ENCODE peak calls at places on chromosomes 11 and 22, in seven cellular contexts. B is tibial nerve, W is A549, J is SK-N-SH, R is ovary, U is stomach, H is sigmoid colon. Z is an unnamed sample.
A peak's percentile ranks its signal among the peaks of the same experiment; 100 is the strongest.

GRCh38 chr11:111574373-111575230 is 27.6 kb upstream of the SIK2 start:
- DNase-seq in B (no peak), W (no peak), J (no peak), R (no peak), U (no peak), H (no peak), Z (no peak)

GRCh38 chr11:47592276-47592675 is 1.9 kb downstream of the C1QTNF4 start:
- DNase-seq in B (no peak), W (no peak), J (no peak), R (no peak), U (no peak), H (no peak), Z (no peak)

GRCh38 chr11:63537293-63538101 is 889 bp downstream of the PLAAT4 start:
- DNase-seq in B (peak; percentile 47), W (no peak), J (no peak), R (peak; percentile 78), U (peak; percentile 86), H (peak; percentile 92), Z (peak; percentile 95)

GRCh38 chr11:95375881-95376280 is 144.9 kb upstream of the SESN3 start:
- DNase-seq in B (no peak), W (no peak), J (no peak), R (no peak), U (no peak), H (no peak), Z (no peak)

GRCh38 chr11:59212222-59212621 is 505 bp downstream of the MPEG1 start:
- DNase-seq in B (no peak), W (no peak), J (no peak), R (no peak), U (no peak), H (no peak), Z (no peak)

GRCh38 chr11:19660076-19660475 is 52.6 kb upstream of the NAV2 start:
- DNase-seq in B (no peak), W (peak; percentile 81), J (no peak), R (no peak), U (no peak), H (no peak), Z (no peak)

GRCh38 chr11:35040221-35040942 is 98.6 kb upstream of the CD44 start:
- DNase-seq in B (no peak), W (peak; percentile 57), J (no peak), R (no peak), U (no peak), H (no peak), Z (no peak)

GRCh38 chr11:115247953-115248352 is 256.3 kb downstream of the CADM1 start:
- DNase-seq in B (no peak), W (no peak), J (no peak), R (no peak), U (no peak), H (no peak), Z (no peak)

GRCh38 chr11:17760102-17761029 is 25.8 kb downstream of the KCNC1 start:
- DNase-seq in B (no peak), W (peak; percentile 57), J (peak; percentile 68), R (no peak), U (peak; percentile 61), H (no peak), Z (no peak)

GRCh38 chr22:32354360-32355351 is 3.0 kb upstream of the RFPL3 start:
- DNase-seq in B (no peak), W (peak; percentile 21), J (no peak), R (no peak), U (no peak), H (no peak), Z (no peak)

GRCh38 chr22:27663812-27664211 is 137.7 kb downstream of the MN1 start:
- DNase-seq in B (no peak), W (no peak), J (no peak), R (no peak), U (no peak), H (no peak), Z (no peak)

GRCh38 chr11:47467372-47467771 is 18.4 kb upstream of the RAPSN start:
- DNase-seq in B (no peak), W (no peak), J (no peak), R (no peak), U (peak; percentile 54), H (peak; percentile 70), Z (no peak)

GRCh38 chr11:122705396-122705795 is 49.9 kb downstream of the UBASH3B start:
- DNase-seq in B (no peak), W (no peak), J (no peak), R (no peak), U (no peak), H (no peak), Z (no peak)

GRCh38 chr11:118012083-118012669 is 26.0 kb downstream of the IL10RA start:
- DNase-seq in B (no peak), W (no peak), J (no peak), R (no peak), U (no peak), H (no peak), Z (peak; percentile 92)

GRCh38 chr22:19968450-19968891 is 26.9 kb upstream of the TXNRD2 start:
- DNase-seq in B (no peak), W (no peak), J (no peak), R (no peak), U (peak; percentile 49), H (no peak), Z (no peak)

GRCh38 chr11:3103076-3103475 is 45.9 kb upstream of the CARS1 start:
- DNase-seq in B (no peak), W (no peak), J (peak; percentile 34), R (no peak), U (peak; percentile 23), H (peak; percentile 53), Z (no peak)

GRCh38 chr11:3123761-3124733 is 41.1 kb downstream of the OSBPL5 start:
- DNase-seq in B (peak; percentile 85), W (peak; percentile 70), J (peak; percentile 27), R (peak; percentile 69), U (peak; percentile 67), H (peak; percentile 97), Z (peak; percentile 97)

GRCh38 chr22:50048066-50048765 is 9.9 kb downstream of the TTLL8 start:
- DNase-seq in B (no peak), W (no peak), J (no peak), R (no peak), U (no peak), H (no peak), Z (no peak)

GRCh38 chr11:58805065-58805464 is 39.4 kb downstream of the GLYATL2 start:
- DNase-seq in B (no peak), W (no peak), J (no peak), R (no peak), U (no peak), H (no peak), Z (no peak)

GRCh38 chr22:18071968-18072310 is 5.9 kb upstream of the PEX26 start:
- DNase-seq in B (no peak), W (no peak), J (no peak), R (no peak), U (no peak), H (no peak), Z (no peak)

GRCh38 chr11:46249103-46249942 is 28.1 kb upstream of the CREB3L1 start:
- DNase-seq in B (no peak), W (no peak), J (no peak), R (no peak), U (no peak), H (no peak), Z (no peak)

DNA sequence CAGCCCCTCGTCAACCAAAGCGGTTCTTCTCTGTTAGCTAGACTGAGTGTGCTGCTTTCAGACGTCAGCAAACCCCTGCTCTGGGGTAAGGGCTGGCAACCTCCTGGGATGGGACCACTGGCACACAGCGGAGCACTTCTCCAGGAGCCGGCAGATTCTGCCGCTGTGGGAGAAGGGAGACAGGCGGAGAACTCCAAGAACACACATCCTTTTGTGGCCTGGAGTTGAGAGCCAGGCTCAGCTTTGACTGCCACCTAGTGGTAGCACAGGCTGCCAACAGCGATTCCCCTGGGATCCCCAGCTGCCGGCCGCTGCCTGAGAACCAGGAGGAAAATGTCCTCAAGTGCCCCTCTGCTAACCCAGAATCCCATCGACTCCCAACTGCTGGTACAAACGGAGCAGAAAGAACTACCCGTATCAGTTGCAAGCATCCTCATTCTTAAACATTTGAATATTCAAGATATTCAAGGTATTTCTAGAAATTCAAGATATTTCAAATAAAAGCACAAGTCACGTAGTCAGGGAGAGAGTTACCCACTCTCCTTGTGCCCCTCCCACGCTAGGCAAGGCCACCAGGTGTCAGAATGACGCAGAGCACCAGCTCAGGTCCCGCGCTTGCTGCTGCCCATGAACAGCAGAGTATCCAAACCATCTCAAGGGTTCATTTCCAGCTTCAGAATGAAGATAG is 4.9 kb downstream of the LTO1 start:
- DNase-seq in B (peak; percentile 76), W (peak; percentile 87), J (peak; percentile 93), R (peak; percentile 89), U (peak; percentile 85), H (peak; percentile 92), Z (peak; percentile 94)
- TF ChIP-seq EP300 in B (peak; percentile 63), W (no peak), J (no peak), R (no peak), U (no peak), H (no peak), Z (no peak)

DNA sequence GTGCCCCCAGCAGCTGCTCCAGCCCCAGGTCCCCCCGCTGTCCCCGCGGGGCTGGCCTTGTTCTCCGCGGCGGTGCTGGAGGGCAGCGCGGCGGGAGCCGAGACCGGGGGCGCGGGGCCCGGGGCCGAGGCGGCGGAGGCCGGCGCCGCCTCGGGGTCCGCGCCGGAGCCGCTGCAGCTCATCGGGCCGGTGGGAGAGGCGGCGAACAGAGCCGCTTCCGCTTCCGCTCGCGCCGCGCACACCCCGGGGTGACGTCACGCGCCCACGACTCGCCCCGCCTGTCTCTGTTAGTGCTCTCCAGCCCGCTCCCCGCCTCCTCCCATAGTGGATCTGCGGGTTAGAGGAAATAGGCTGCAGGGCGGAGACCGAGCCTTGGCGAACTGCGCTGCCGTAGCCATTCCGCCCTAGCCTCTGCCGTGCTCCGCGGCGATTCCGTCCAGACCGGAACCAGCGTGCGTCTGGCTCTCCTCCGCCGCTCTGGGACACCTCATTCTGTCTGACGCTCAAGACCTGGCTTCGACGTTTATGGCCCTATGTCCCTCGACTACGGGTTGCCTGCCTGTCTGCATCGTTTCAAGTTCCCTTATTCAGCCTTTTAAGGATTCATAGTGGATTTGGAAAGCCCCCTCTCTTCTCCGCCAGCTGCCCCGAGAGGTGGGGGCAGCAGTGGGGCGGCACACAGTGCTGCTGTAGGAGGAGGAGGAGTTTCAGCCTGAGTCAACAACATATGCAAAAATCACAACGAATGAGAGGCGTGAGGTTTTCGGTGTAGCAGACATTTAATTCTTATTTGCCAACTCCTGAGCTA is at the start of gene TAF10:
- DNase-seq in B (peak; percentile 97), W (peak; percentile 94), J (peak; percentile 95), R (peak; percentile 97), U (peak; percentile 98), H (peak; percentile 99), Z (peak; percentile 98)
- TF ChIP-seq EP300 in B (peak; percentile 99), W (no peak), J (no peak), R (no peak), U (no peak), H (peak; percentile 86), Z (no peak)

DNA sequence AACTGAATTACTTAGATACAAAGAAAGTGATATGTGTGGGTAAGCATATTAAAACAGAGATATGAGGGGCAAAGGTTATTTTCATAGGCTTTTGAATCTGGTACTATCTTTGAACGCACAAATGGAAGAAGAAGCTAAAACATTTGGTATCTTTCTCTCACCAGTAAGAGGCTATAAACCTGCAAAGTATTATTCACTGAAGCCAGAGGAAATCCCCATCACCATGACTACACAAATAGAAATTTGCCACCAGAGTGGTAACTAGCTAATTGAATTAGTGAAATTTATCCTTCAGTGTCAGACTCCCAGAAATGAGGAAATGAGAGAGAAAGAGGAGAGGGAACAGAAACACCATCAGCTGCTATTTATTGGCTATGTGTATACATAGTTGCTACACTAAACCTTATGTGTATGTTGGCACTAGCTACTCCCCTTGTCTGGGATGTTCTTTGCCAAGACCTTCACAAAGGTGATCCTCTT is 503.4 kb downstream of the DLG2 start:
- DNase-seq in B (no peak), W (peak; percentile 4), J (no peak), R (no peak), U (no peak), H (no peak), Z (no peak)
- TF ChIP-seq EP300 in B (no peak), W (no peak), J (no peak), R (no peak), U (no peak), H (no peak), Z (no peak)

GRCh38 chr11:61488651-61489291 is 19.8 kb upstream of the LRRC10B start:
- DNase-seq in B (peak; percentile 31), W (no peak), J (peak; percentile 51), R (peak; percentile 72), U (peak; percentile 74), H (no peak), Z (no peak)
- TF ChIP-seq EP300 in B (no peak), W (no peak), J (no peak), R (no peak), U (no peak), H (no peak), Z (no peak)

Z was measured in esophagus muscularis mucosa.